ENCODE peak calls at places on chromosomes 12 and 14, in five cellular contexts. U is lower leg skin; F is activated gamma-delta T cell treated with anti-CD3 and anti-CD28 coated beads, Interleukin-2, amount 50 U/mL, for 16 hours; D is NCI-H2171; W is IMR-90. G is an unnamed sample.
A peak's percentile ranks its signal among the peaks of the same experiment; 100 is the strongest.

GRCh38 chr12:12159988-12160387 is 89.2 kb downstream of the BCL2L14 start:
- DNase-seq in U (no peak), F (no peak), D (no peak), W (peak; percentile 53), G (no peak)

GRCh38 chr14:59998575-59998974 is 78.6 kb downstream of the LRRC9 start:
- DNase-seq in U (no peak), F (no peak), D (no peak), W (no peak), G (no peak)

GRCh38 chr14:56124296-56124695 is 6.1 kb downstream of the PELI2 start:
- DNase-seq in U (no peak), F (no peak), D (peak; percentile 28), W (peak; percentile 31), G (no peak)

GRCh38 chr14:77498984-77499527 is 440 bp upstream of the ISM2 start:
- DNase-seq in U (no peak), F (no peak), D (peak; percentile 21), W (no peak), G (no peak)

GRCh38 chr14:99698236-99698635 is 14.1 kb downstream of the CYP46A1 start:
- DNase-seq in U (no peak), F (no peak), D (no peak), W (no peak), G (no peak)

GRCh38 chr14:101600891-101601602 is 39.8 kb downstream of the DIO3 start:
- DNase-seq in U (peak; percentile 3), F (no peak), D (no peak), W (no peak), G (no peak)

GRCh38 chr14:45970589-45970988 is 681.0 kb downstream of the RPL10L start:
- DNase-seq in U (no peak), F (no peak), D (no peak), W (no peak), G (no peak)

GRCh38 chr12:124564232-124564958 is 3.0 kb downstream of the NCOR2 start:
- DNase-seq in U (no peak), F (no peak), D (peak; percentile 79), W (no peak), G (no peak)

GRCh38 chr14:38039526-38039925 is 168.2 kb upstream of the SSTR1 start:
- DNase-seq in U (no peak), F (no peak), D (no peak), W (peak; percentile 11), G (no peak)

GRCh38 chr14:59262717-59263469 is 74.4 kb downstream of the DAAM1 start:
- DNase-seq in U (no peak), F (no peak), D (no peak), W (no peak), G (no peak)

GRCh38 chr12:53344824-53345485 is 8.8 kb upstream of the SP7 start:
- DNase-seq in U (peak; percentile 52), F (peak; percentile 56), D (peak; percentile 11), W (peak; percentile 72), G (peak; percentile 74)

GRCh38 chr12:113392988-113393579 is 10.6 kb downstream of the SDS start:
- DNase-seq in U (no peak), F (no peak), D (no peak), W (no peak), G (no peak)

GRCh38 chr12:121916719-121917118 is 1.7 kb upstream of the CFAP251 start:
- DNase-seq in U (no peak), F (no peak), D (no peak), W (peak; percentile 67), G (no peak)

GRCh38 chr14:104390221-104390931 is 189.2 kb upstream of the C14orf180 start:
- DNase-seq in U (no peak), F (no peak), D (no peak), W (no peak), G (no peak)

GRCh38 chr12:80218925-80219714 is 119.8 kb downstream of the OTOGL start:
- DNase-seq in U (no peak), F (no peak), D (no peak), W (no peak), G (no peak)

GRCh38 chr12:54413284-54414190 is 5.5 kb downstream of the ITGA5 start:
- DNase-seq in U (peak; percentile 74), F (peak; percentile 71), D (no peak), W (no peak), G (no peak)

GRCh38 chr14:22400590-22401259 is 188.3 kb downstream of the DAD1 start:
- DNase-seq in U (no peak), F (no peak), D (no peak), W (no peak), G (no peak)

GRCh38 chr12:132056320-132056719 is 87.8 kb downstream of the DDX51 start:
- DNase-seq in U (no peak), F (no peak), D (no peak), W (no peak), G (no peak)

GRCh38 chr12:10304161-10304574 is 3.5 kb upstream of the KLRD1 start:
- DNase-seq in U (no peak), F (no peak), D (no peak), W (peak; percentile 87), G (no peak)

GRCh38 chr12:23880988-23881387 is 68.5 kb downstream of the SOX5 start:
- DNase-seq in U (no peak), F (no peak), D (no peak), W (no peak), G (no peak)

GRCh38 chr12:51947597-51947996 is 3.9 kb upstream of the ACVR1B start:
- DNase-seq in U (no peak), F (no peak), D (no peak), W (no peak), G (no peak)